ENCODE peak calls at places on chromosomes 13 and 19, in six cellular contexts. W is IMR-90, X is neuronal stem cell, Z is H9, A is H1, H is mesenchymal stem cell. T is an unnamed sample.

GRCh38 chr19:5057860-5058259 is 88.9 kb downstream of the KDM4B start:
- DNase-seq in H (no peak), A (no peak), X (no peak), Z (peak), W (no peak), T (no peak)

GRCh38 chr13:112575680-112576079 is 12.3 kb downstream of the TUBGCP3 start:
- DNase-seq in Z (peak), X (no peak), A (no peak), H (no peak), W (no peak), T (no peak)

GRCh38 chr13:46168818-46169217 is 13.2 kb downstream of the LCP1 start:
- DNase-seq in A (no peak), X (no peak), H (no peak), Z (no peak), W (no peak), T (peak)

GRCh38 chr13:97122381-97122996 is 99.6 kb upstream of the MBNL2 start:
- DNase-seq in W (peak), Z (no peak), X (no peak), A (no peak), H (peak), T (peak)

GRCh38 chr13:79741006-79741405 is 260.1 kb downstream of the NDFIP2 start:
- DNase-seq in Z (no peak), W (peak), H (peak), A (no peak), X (no peak), T (peak)

GRCh38 chr19:7492142-7493055 is 3.6 kb upstream of the PEX11G start:
- DNase-seq in A (no peak), Z (no peak), H (peak), W (no peak), X (no peak), T (peak)

GRCh38 chr19:17511724-17512573 is 500 bp downstream of the PGLS start:
- DNase-seq in H (peak), Z (peak), W (peak), X (peak), A (peak), T (peak)

GRCh38 chr19:45164577-45165335 is 4.0 kb upstream of the NKPD1 start:
- DNase-seq in H (peak), A (peak), X (no peak), Z (peak), W (peak), T (no peak)

GRCh38 chr19:43534811-43535761 is 2.1 kb downstream of the ZNF575 start:
- DNase-seq in W (peak), H (peak), X (peak), A (peak), Z (peak), T (peak)

GRCh38 chr13:61149333-61149730 is 266.3 kb downstream of the PCDH20 start:
- DNase-seq in H (no peak), X (peak), Z (no peak), W (no peak), A (no peak), T (no peak)

GRCh38 chr19:5171711-5172110 is 168.9 kb downstream of the PTPRS start:
- DNase-seq in H (no peak), Z (no peak), A (no peak), W (no peak), X (no peak), T (peak)

GRCh38 chr13:45595968-45596367 is 19.6 kb downstream of the ERICH6B start:
- DNase-seq in W (no peak), Z (no peak), A (no peak), H (no peak), X (no peak), T (no peak)

GRCh38 chr13:73158851-73159250 is 100.0 kb downstream of the KLF5 start:
- DNase-seq in Z (no peak), A (no peak), W (peak), H (peak), X (no peak), T (no peak)

GRCh38 chr19:30498707-30499106 is 126.5 kb downstream of the ZNF536 start:
- DNase-seq in Z (peak), X (no peak), A (peak), W (no peak), H (no peak), T (no peak)

GRCh38 chr19:20513179-20513934 is 52.2 kb downstream of the ZNF737 start:
- DNase-seq in W (no peak), Z (no peak), X (no peak), H (no peak), A (no peak), T (no peak)

GRCh38 chr19:4069331-4069959 is 2.7 kb upstream of the ZBTB7A start:
- DNase-seq in A (no peak), W (no peak), H (no peak), Z (peak), X (no peak), T (no peak)

GRCh38 chr13:114146629-114147028 is 14.2 kb upstream of the RASA3 start:
- DNase-seq in A (peak), H (no peak), W (no peak), Z (no peak), X (no peak), T (no peak)

GRCh38 chr13:114148521-114148855 is 16.1 kb upstream of the RASA3 start:
- DNase-seq in Z (no peak), X (no peak), A (no peak), H (no peak), W (no peak), T (no peak)

GRCh38 chr13:114146173-114146572 is 13.8 kb upstream of the RASA3 start:
- DNase-seq in W (no peak), A (no peak), H (no peak), Z (no peak), X (no peak), T (no peak)

GRCh38 chr13:114149774-114150740 is 17.6 kb upstream of the RASA3 start:
- DNase-seq in X (no peak), A (no peak), Z (no peak), W (no peak), H (no peak), T (no peak)

GRCh38 chr13:114147803-114148520 is 15.5 kb upstream of the RASA3 start:
- DNase-seq in H (no peak), Z (no peak), X (no peak), A (no peak), W (no peak), T (no peak)
- H3K14ac ChIP-seq in H (no peak), Z (no peak), X (no peak), A (no peak), W (no peak), T (no peak)

DNA sequence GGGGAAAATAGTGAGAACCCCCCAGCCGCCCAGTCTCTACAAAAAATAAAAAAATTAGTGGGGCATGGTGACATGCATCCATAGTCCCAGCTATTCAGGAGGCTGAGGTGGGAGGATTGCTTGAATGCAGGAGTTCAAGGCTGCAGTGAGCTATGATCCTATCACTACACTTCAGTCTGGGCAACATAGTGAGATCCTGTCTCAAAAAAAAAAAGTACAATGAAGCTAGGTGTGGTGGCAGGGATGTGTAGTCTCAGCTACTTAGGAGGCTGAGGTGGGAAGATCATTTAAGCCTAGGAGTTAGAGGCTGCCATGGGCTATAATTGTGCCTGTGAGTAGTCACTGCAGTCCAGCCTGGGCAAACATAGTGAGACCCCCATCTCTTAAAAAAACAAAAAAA is 8.9 kb downstream of the PCCA start:
- DNase-seq in A (no peak), X (no peak), H (no peak), Z (no peak), W (no peak), T (no peak)
- H3K14ac ChIP-seq in A (no peak), X (no peak), H (no peak), Z (no peak), W (no peak), T (no peak)

GRCh38 chr19:35013820-35014754 is 14.0 kb downstream of the GRAMD1A start:
- DNase-seq in H (no peak), W (no peak), Z (no peak), X (no peak), A (no peak), T (no peak)

GRCh38 chr19:35013047-35013819 is 13.1 kb downstream of the GRAMD1A start:
- DNase-seq in W (peak), H (peak), Z (peak), A (peak), X (no peak), T (peak)

GRCh38 chr19:35011091-35011689 is 11.1 kb downstream of the GRAMD1A start:
- DNase-seq in A (no peak), X (no peak), Z (no peak), W (no peak), H (no peak), T (no peak)

GRCh38 chr19:35009424-35010415 is 9.6 kb downstream of the GRAMD1A start:
- DNase-seq in H (no peak), X (no peak), Z (no peak), W (no peak), A (no peak), T (no peak)

GRCh38 chr19:35011737-35012682 is 11.9 kb downstream of the GRAMD1A start:
- DNase-seq in X (no peak), Z (no peak), H (no peak), A (no peak), W (no peak), T (no peak)
- H3K14ac ChIP-seq in X (no peak), Z (no peak), H (no peak), A (no peak), W (no peak), T (no peak)

GRCh38 chr13:101451641-101452040 is 834 bp upstream of the ITGBL1 start:
- DNase-seq in Z (no peak), X (no peak), W (no peak), A (no peak), H (no peak), T (no peak)

GRCh38 chr13:101447852-101448251 is 4.6 kb upstream of the ITGBL1 start:
- DNase-seq in X (no peak), W (peak), A (no peak), Z (no peak), H (peak), T (no peak)

GRCh38 chr13:101452519-101453485 is at the start of gene ITGBL1:
- DNase-seq in W (peak), H (peak), A (no peak), X (no peak), Z (no peak), T (no peak)

GRCh38 chr13:101449971-101450748 is 2.3 kb upstream of the ITGBL1 start:
- DNase-seq in Z (no peak), W (peak), A (no peak), X (no peak), H (peak), T (peak)

DNA sequence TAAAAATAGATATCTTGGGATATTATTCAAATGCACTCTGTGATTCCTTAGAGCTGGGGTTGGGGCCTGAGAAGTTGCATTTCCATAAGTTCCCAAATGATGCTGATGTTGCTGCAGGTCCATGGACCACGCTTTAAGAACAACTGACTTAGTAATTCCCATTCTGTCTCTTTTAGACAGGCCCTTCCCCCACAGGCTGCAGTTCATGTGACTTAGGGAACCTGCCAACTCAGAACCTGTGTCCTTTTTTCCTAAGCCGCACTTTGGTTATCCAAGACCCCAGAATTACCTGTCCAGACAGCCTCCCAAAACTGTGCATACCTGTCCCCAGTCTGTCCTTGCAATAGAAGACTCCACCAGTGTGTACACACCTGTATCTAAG is 1.7 kb upstream of the ITGBL1 start:
- DNase-seq in X (no peak), A (no peak), W (no peak), Z (no peak), H (no peak), T (no peak)
- H3K14ac ChIP-seq in X (no peak), A (no peak), W (peak), Z (no peak), H (no peak), T (no peak)

DNA sequence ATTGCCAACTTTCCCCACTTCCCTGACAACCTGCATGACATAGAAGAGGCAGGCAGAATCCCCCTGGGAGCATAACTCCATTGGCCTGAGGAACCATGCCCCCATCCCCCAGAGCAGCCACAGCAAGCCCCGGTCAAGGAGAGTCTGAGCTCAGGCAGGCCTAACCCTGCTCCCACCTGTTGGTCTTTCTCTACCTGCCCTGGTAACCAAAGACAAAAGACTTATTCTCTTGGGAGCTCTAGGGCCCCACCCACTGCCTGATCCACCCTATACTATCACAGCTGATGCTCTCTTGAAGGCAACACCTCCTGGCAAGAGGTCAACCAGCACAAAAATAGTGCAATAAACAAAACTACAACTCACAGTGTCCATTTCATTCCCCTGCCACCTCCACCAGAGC is 59.3 kb downstream of the TNFSF13B start:
- DNase-seq in A (no peak), Z (no peak), W (no peak), X (no peak), H (no peak), T (no peak)
- H3K14ac ChIP-seq in A (no peak), Z (no peak), W (no peak), X (no peak), H (no peak), T (no peak)

GRCh38 chr13:65240773-65241172 is 1989.4 kb downstream of the PCDH9 start:
- DNase-seq in W (no peak), A (no peak), X (no peak), H (no peak), Z (no peak), T (no peak)

DNA sequence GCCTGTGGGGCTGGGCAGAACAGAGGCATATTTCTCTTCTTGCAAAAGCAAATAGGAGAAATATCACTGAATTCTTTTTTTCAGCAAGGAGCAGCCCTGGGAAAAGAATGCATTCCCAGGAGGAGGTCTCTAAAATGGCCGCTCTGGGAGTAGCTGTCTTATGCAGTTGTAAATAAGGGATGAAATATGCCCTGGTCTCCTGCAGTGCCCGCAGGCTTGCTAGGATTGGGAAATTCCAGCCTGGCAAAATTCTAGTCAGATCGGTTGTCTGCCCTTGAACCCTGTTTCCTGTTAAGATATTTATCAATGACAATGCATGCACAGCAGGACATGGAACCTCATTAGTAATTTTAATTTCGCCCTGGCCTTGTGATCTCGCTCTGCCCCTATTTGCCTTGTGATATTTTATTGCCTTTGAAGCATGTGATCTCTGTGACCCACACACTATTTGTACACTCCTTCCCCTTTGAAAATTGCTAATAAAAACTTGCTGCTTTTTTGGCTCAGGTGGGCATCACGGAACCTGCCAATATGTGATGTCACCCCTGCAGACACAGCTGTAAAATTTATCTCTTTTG is 1993.2 kb downstream of the PCDH9 start:
- DNase-seq in W (no peak), Z (no peak), A (peak), X (no peak), H (no peak), T (no peak)
- H3K14ac ChIP-seq in W (no peak), Z (no peak), A (no peak), X (no peak), H (no peak), T (no peak)